ENCODE peak calls at places on chromosomes 13 and 19, in nine cellular contexts. T is HCT116, O is mesendoderm, S is A549, W is hepatocyte, B is GM12878, P is mammary epithelial cell, I is PC-3, Y is Karpas-422. F is an unnamed sample.

GRCh38 chr19:55441319-55441691 is 1.8 kb downstream of the SHISA7 start:
- DNase-seq in W (no peak), T (no peak), I (no peak), S (no peak), P (no peak), O (no peak), Y (no peak), B (no peak), F (no peak)

GRCh38 chr19:47240561-47240960 is 9.6 kb upstream of the BBC3 start:
- DNase-seq in O (no peak), S (no peak), B (no peak), W (no peak), P (no peak), Y (no peak), I (no peak), T (no peak), F (no peak)

GRCh38 chr19:1057185-1057857 is 9.6 kb upstream of the ARHGAP45 start:
- DNase-seq in S (no peak), W (no peak), P (peak), B (no peak), T (no peak), O (peak), Y (peak), I (peak), F (peak)

GRCh38 chr13:60170414-60170813 is 6.7 kb upstream of the DIAPH3 start:
- DNase-seq in Y (no peak), I (no peak), P (no peak), O (no peak), B (no peak), T (no peak), W (no peak), S (no peak), F (no peak)

GRCh38 chr19:13764101-13764807 is at the start of gene MRI1:
- DNase-seq in P (peak), O (peak), S (peak), W (peak), Y (peak), T (no peak), B (no peak), I (peak), F (no peak)

GRCh38 chr19:56597696-56598095 is 2.6 kb downstream of the ZNF71 start:
- DNase-seq in I (no peak), T (no peak), Y (no peak), S (no peak), W (no peak), P (peak), B (no peak), O (no peak), F (no peak)

GRCh38 chr13:30978981-30979956 is 46.8 kb downstream of the TEX26 start:
- DNase-seq in O (peak), B (no peak), Y (peak), I (peak), W (peak), S (no peak), T (peak), P (no peak), F (no peak)

GRCh38 chr19:48962029-48962848 is 2.9 kb upstream of the FTL start:
- DNase-seq in I (peak), B (no peak), T (no peak), O (peak), S (peak), Y (peak), P (no peak), W (peak), F (peak)

GRCh38 chr19:43779147-43779819 is 1.5 kb downstream of the KCNN4 start:
- DNase-seq in P (peak), I (no peak), Y (no peak), O (no peak), T (no peak), W (peak), B (no peak), S (no peak), F (peak)

GRCh38 chr13:60417734-60418133 is 20.7 kb downstream of the TDRD3 start:
- DNase-seq in W (no peak), I (no peak), B (no peak), S (no peak), T (no peak), P (no peak), Y (no peak), O (no peak), F (no peak)

GRCh38 chr13:103883152-103883551 is 816.9 kb upstream of the SLC10A2 start:
- DNase-seq in T (peak), B (no peak), O (peak), W (peak), S (peak), P (peak), Y (no peak), I (peak), F (peak)

GRCh38 chr19:34662919-34663318 is 14.0 kb downstream of the SCGB2B2 start:
- DNase-seq in S (no peak), P (peak), B (no peak), O (peak), W (no peak), Y (peak), I (peak), T (peak), F (no peak)

GRCh38 chr13:44755872-44756271 is 179.7 kb upstream of the TSC22D1 start:
- DNase-seq in O (no peak), P (peak), T (no peak), Y (no peak), W (no peak), S (no peak), I (peak), B (no peak), F (no peak)

GRCh38 chr13:35086667-35087066 is 144.6 kb downstream of the NBEA start:
- DNase-seq in B (no peak), P (peak), O (no peak), I (peak), W (no peak), S (no peak), Y (no peak), T (peak), F (no peak)

GRCh38 chr13:20401958-20402856 is 123.5 kb downstream of the CRYL1 start:
- DNase-seq in Y (no peak), I (peak), O (peak), B (no peak), S (no peak), W (no peak), T (no peak), P (peak), F (peak)

GRCh38 chr19:47756627-47756929 is 11.2 kb downstream of the NOP53 start:
- DNase-seq in T (no peak), O (no peak), B (no peak), W (no peak), Y (no peak), P (no peak), I (no peak), S (no peak), F (no peak)

GRCh38 chr13:67139551-67139950 is 90.6 kb downstream of the PCDH9 start:
- DNase-seq in O (no peak), Y (no peak), P (no peak), S (no peak), B (no peak), T (no peak), I (no peak), W (no peak), F (no peak)

GRCh38 chr13:20901668-20902437 is 693 bp downstream of the XPO4 start:
- DNase-seq in S (peak), O (peak), P (peak), T (peak), W (peak), I (peak), B (no peak), Y (peak), F (no peak)

GRCh38 chr19:39080431-39080830 is 3.7 kb upstream of the ACP7 start:
- DNase-seq in B (no peak), W (no peak), Y (no peak), I (peak), P (peak), T (no peak), O (no peak), S (no peak), F (no peak)

GRCh38 chr13:94325660-94326059 is 153.8 kb downstream of the DCT start:
- DNase-seq in W (no peak), P (no peak), S (no peak), Y (no peak), O (peak), T (no peak), I (no peak), B (no peak), F (no peak)

GRCh38 chr13:23739597-23739996 is 149.6 kb downstream of the MIPEP start:
- DNase-seq in Y (no peak), I (no peak), T (no peak), P (no peak), B (no peak), O (no peak), S (no peak), W (no peak), F (no peak)

GRCh38 chr13:90375851-90376250 is 971.6 kb upstream of the MIR17HG start:
- DNase-seq in T (no peak), P (no peak), I (peak), O (no peak), W (no peak), B (no peak), Y (no peak), S (no peak), F (no peak)

GRCh38 chr13:68667863-68668262 is 1437.7 kb upstream of the PCDH9 start:
- DNase-seq in S (no peak), B (no peak), I (no peak), T (no peak), W (no peak), P (no peak), Y (no peak), O (peak), F (no peak)

GRCh38 chr13:45402641-45403040 is 15.5 kb downstream of the SLC25A30 start:
- DNase-seq in T (no peak), O (no peak), I (no peak), P (no peak), W (no peak), B (no peak), S (no peak), Y (no peak), F (no peak)

GRCh38 chr13:26378116-26378515 is 124.2 kb downstream of the CDK8 start:
- DNase-seq in T (no peak), I (no peak), W (no peak), O (no peak), B (no peak), Y (no peak), S (no peak), P (no peak), F (no peak)

GRCh38 chr19:27746691-27747380 is 1466.1 kb downstream of the UQCRFS1 start:
- DNase-seq in O (peak), S (peak), B (no peak), T (no peak), P (peak), W (no peak), Y (no peak), I (peak), F (no peak)

GRCh38 chr13:71828117-71828516 is 38.9 kb downstream of the DACH1 start:
- DNase-seq in I (no peak), Y (no peak), W (no peak), B (no peak), T (no peak), P (no peak), S (no peak), O (peak), F (no peak)
- H3K4me3 ChIP-seq in I (no peak), Y (no peak), W (no peak), B (no peak), T (no peak), P (no peak), S (no peak), O (no peak), F (no peak)

GRCh38 chr19:29690842-29691241 is 24.2 kb downstream of the C19orf12 start:
- DNase-seq in Y (peak), S (peak), I (peak), W (no peak), T (peak), B (no peak), P (peak), O (peak), F (peak)
- H3K4me2 ChIP-seq in Y (no peak), S (no peak), I (no peak), W (no peak), T (no peak), B (no peak), P (no peak), O (no peak), F (no peak)

GRCh38 chr13:114142137-114142550 is 9.7 kb upstream of the RASA3 start:
- DNase-seq in S (no peak), P (no peak), O (no peak), I (no peak), W (no peak), T (no peak), Y (no peak), B (no peak), F (no peak)

GRCh38 chr13:114141261-114141996 is 9.0 kb upstream of the RASA3 start:
- DNase-seq in B (no peak), W (no peak), O (no peak), I (no peak), P (no peak), T (no peak), S (no peak), Y (no peak), F (no peak)

GRCh38 chr13:114142640-114143490 is 10.4 kb upstream of the RASA3 start:
- DNase-seq in P (no peak), I (no peak), W (no peak), B (no peak), O (no peak), Y (no peak), S (no peak), T (no peak), F (no peak)

GRCh38 chr13:114140909-114141255 is 8.5 kb upstream of the RASA3 start:
- DNase-seq in S (no peak), B (no peak), W (no peak), P (no peak), Y (no peak), O (no peak), I (no peak), T (no peak), F (no peak)

GRCh38 chr13:114140131-114140908 is 7.9 kb upstream of the RASA3 start:
- DNase-seq in P (no peak), Y (no peak), T (no peak), W (no peak), O (no peak), I (no peak), B (no peak), S (no peak), F (no peak)
- H3K4me3 ChIP-seq in P (no peak), Y (no peak), T (no peak), W (no peak), O (no peak), I (no peak), B (no peak), S (no peak), F (no peak)

GRCh38 chr19:19387108-19387507 is 18.4 kb upstream of the GATAD2A start:
- DNase-seq in Y (no peak), I (no peak), P (no peak), O (no peak), T (no peak), B (no peak), S (no peak), W (no peak), F (no peak)
- H3K4me2 ChIP-seq in Y (peak), I (peak), P (peak), O (peak), T (peak), B (peak), S (peak), W (peak), F (peak)

GRCh38 chr13:22061371-22061805 is 390.5 kb downstream of the FGF9 start:
- DNase-seq in P (no peak), O (peak), I (no peak), B (peak), Y (no peak), W (no peak), S (no peak), T (no peak), F (no peak)

GRCh38 chr13:22061806-22062391 is 391.0 kb downstream of the FGF9 start:
- DNase-seq in P (no peak), B (peak), O (no peak), S (no peak), I (no peak), T (no peak), Y (no peak), W (no peak), F (no peak)

GRCh38 chr13:22062478-22063205 is 391.8 kb downstream of the FGF9 start:
- DNase-seq in O (no peak), Y (no peak), S (no peak), I (no peak), B (no peak), T (no peak), W (no peak), P (no peak), F (no peak)

GRCh38 chr13:22063416-22064124 is 392.7 kb downstream of the FGF9 start:
- DNase-seq in Y (no peak), W (no peak), S (no peak), B (no peak), O (no peak), P (no peak), I (no peak), T (no peak), F (no peak)

GRCh38 chr13:22064854-22065646 is 394.2 kb downstream of the FGF9 start:
- DNase-seq in S (no peak), I (no peak), T (no peak), P (no peak), O (peak), Y (no peak), B (no peak), W (no peak), F (no peak)
- H3K4me3 ChIP-seq in S (no peak), I (no peak), T (no peak), P (no peak), O (no peak), Y (no peak), B (no peak), W (no peak), F (no peak)

F was measured in PC-9.